ENCODE peak calls at places on chromosome 20, in four cellular contexts. Y is adrenal gland, U is sigmoid colon, R is foreskin fibroblast. H is an unnamed sample.

GRCh38 chr20:2332711-2333110 is 36.9 kb downstream of the TGM3 start:
- DNase-seq in Y (peak), U (no peak), R (no peak), H (no peak)

GRCh38 chr20:13526551-13526950 is 112.2 kb downstream of the TASP1 start:
- DNase-seq in Y (no peak), U (no peak), R (peak), H (no peak)

GRCh38 chr20:4435210-4435609 is 286.5 kb upstream of the PRND start:
- DNase-seq in Y (no peak), U (no peak), R (peak), H (no peak)

GRCh38 chr20:16984481-16984880 is 236.3 kb downstream of the OTOR start:
- DNase-seq in Y (no peak), U (no peak), R (no peak), H (no peak)

GRCh38 chr20:51129201-51129671 is 106.3 kb upstream of the KCNG1 start:
- DNase-seq in Y (peak), U (peak), R (no peak), H (no peak)

GRCh38 chr20:4800131-4800530 is 78.4 kb downstream of the PRND start:
- DNase-seq in Y (no peak), U (no peak), R (no peak), H (no peak)

GRCh38 chr20:4017051-4017702 is 1.8 kb upstream of the RNF24 start:
- DNase-seq in Y (no peak), U (no peak), R (no peak), H (no peak)

GRCh38 chr20:556984-557383 is 13.4 kb upstream of the CSNK2A1 start:
- DNase-seq in Y (no peak), U (no peak), R (no peak), H (no peak)

GRCh38 chr20:48722002-48722731 is 105.6 kb downstream of the PREX1 start:
- DNase-seq in Y (peak), U (no peak), R (peak), H (no peak)

GRCh38 chr20:59600472-59600871 is 3.9 kb upstream of the PHACTR3 start:
- DNase-seq in Y (no peak), U (no peak), R (no peak), H (no peak)

GRCh38 chr20:49929142-49929494 is 7.1 kb upstream of the RNF114 start:
- DNase-seq in Y (peak), U (peak), R (no peak), H (peak)

GRCh38 chr20:36147707-36148106 is 6.8 kb upstream of the EPB41L1 start:
- DNase-seq in Y (no peak), U (peak), R (peak), H (no peak)

GRCh38 chr20:41213150-41213820 is 75.9 kb downstream of the PLCG1 start:
- DNase-seq in Y (no peak), U (no peak), R (peak), H (no peak)

GRCh38 chr20:53763707-53764415 is 170.2 kb upstream of the ZNF217 start:
- DNase-seq in Y (no peak), U (no peak), R (peak), H (no peak)

GRCh38 chr20:2814587-2815051 is at the start of gene C20orf141:
- DNase-seq in Y (peak), U (no peak), R (peak), H (no peak)

GRCh38 chr20:12821249-12821648 is 187.5 kb upstream of the SPTLC3 start:
- DNase-seq in Y (no peak), U (no peak), R (no peak), H (no peak)

GRCh38 chr20:37397076-37397953 is 51.4 kb downstream of the SRC start:
- DNase-seq in Y (no peak), U (no peak), R (peak), H (no peak)

GRCh38 chr20:62922451-62922921 is 3.8 kb downstream of the DIDO1 start:
- DNase-seq in Y (no peak), U (no peak), R (no peak), H (no peak)

GRCh38 chr20:6924681-6925080 is 157.2 kb downstream of the BMP2 start:
- DNase-seq in Y (no peak), U (no peak), R (no peak), H (no peak)

GRCh38 chr20:51014797-51015722 is 7.8 kb downstream of the KCNG1 start:
- DNase-seq in Y (peak), U (no peak), R (peak), H (no peak)

GRCh38 chr20:20551409-20551808 is 161.0 kb downstream of the RALGAPA2 start:
- DNase-seq in Y (no peak), U (no peak), R (no peak), H (no peak)

GRCh38 chr20:59042151-59042795 is at the start of gene PRELID3B:
- DNase-seq in Y (peak), U (peak), R (peak), H (no peak)

GRCh38 chr20:17969276-17969883 is 562 bp downstream of the MGME1 start:
- DNase-seq in Y (peak), U (no peak), R (peak), H (no peak)

GRCh38 chr20:40650707-40651106 is 38.3 kb downstream of the MAFB start:
- DNase-seq in Y (no peak), U (no peak), R (no peak), H (no peak)

GRCh38 chr20:44799691-44800090 is 10.7 kb downstream of the RIMS4 start:
- DNase-seq in Y (no peak), U (no peak), R (no peak), H (no peak)

GRCh38 chr20:33301192-33301930 is 18.3 kb downstream of the BPIFB1 start:
- DNase-seq in Y (no peak), U (no peak), R (no peak), H (no peak)

GRCh38 chr20:4064118-4064962 is 49.0 kb upstream of the RNF24 start:
- DNase-seq in Y (peak), U (peak), R (peak), H (peak)

GRCh38 chr20:43942213-43942590 is 27.6 kb downstream of the TOX2 start:
- DNase-seq in Y (no peak), U (no peak), R (no peak), H (no peak)

GRCh38 chr20:33007376-33008335 is at the start of gene BPIFB2:
- DNase-seq in Y (no peak), U (no peak), R (no peak), H (no peak)

GRCh38 chr20:41279546-41280225 is 37.8 kb downstream of the ZHX3 start:
- DNase-seq in Y (no peak), U (no peak), R (no peak), H (no peak)

GRCh38 chr20:23869520-23869919 is 10.0 kb downstream of the CST5 start:
- DNase-seq in Y (no peak), U (no peak), R (no peak), H (no peak)

GRCh38 chr20:44011251-44011940 is 96.7 kb downstream of the TOX2 start:
- DNase-seq in Y (no peak), U (no peak), R (no peak), H (no peak)

GRCh38 chr20:59047938-59048680 is 5.5 kb upstream of the PRELID3B start:
- DNase-seq in Y (no peak), U (no peak), R (peak), H (no peak)

GRCh38 chr20:60851826-60852704 is 400.0 kb upstream of the CDH4 start:
- DNase-seq in Y (no peak), U (no peak), R (no peak), H (no peak)
- TF ChIP-seq CTCF in Y (no peak), U (no peak), R (peak), H (peak)

DNA sequence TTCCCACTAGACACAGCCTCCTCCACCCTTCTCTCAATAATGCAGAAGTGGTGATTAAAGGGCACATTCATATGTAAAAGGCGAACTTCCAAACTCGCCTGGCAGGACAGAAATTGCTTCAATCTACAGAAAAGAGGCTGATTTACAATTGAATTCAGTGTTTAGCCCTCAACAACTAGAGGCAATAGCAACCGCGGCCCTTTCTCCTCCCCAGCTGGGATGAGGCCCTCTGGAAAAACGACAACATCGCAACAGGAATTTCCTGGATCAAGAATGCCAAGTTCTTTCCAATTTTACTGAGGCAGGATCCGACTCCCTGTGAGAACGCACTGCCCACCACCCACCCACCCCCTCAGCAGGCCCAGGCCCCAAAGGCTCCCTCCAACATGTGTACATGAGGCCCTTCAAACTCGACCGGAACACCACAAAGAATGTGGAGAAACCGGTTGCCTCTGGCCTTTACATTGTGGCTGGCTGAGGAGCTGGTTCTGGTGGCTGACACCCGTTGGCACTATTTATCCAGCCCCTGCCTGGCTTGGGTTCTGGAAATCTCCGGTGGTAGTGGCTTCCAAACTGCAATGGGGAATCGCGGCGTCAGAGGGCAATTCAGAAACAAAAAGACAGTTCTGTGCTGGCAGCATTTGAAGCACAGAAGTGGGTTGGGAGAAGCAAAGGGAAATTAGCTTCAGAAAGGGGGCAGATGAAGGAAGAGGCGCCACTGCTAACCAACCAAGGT is 36.8 kb downstream of the ZMYND8 start:
- DNase-seq in Y (no peak), U (peak), R (peak), H (peak)
- H3K4me3 ChIP-seq in Y (peak), U (peak), R (peak), H (peak)

GRCh38 chr20:25245461-25245860 is 2.4 kb upstream of the PYGB start:
- DNase-seq in Y (peak), U (no peak), R (no peak), H (no peak)

GRCh38 chr20:25248501-25249172 is 752 bp downstream of the PYGB start:
- DNase-seq in Y (peak), U (peak), R (peak), H (peak)

GRCh38 chr20:25247666-25248500 is at the start of gene PYGB:
- DNase-seq in Y (peak), U (peak), R (peak), H (peak)

GRCh38 chr20:25246182-25246943 is 1.5 kb upstream of the PYGB start:
- DNase-seq in Y (peak), U (no peak), R (peak), H (no peak)

DNA sequence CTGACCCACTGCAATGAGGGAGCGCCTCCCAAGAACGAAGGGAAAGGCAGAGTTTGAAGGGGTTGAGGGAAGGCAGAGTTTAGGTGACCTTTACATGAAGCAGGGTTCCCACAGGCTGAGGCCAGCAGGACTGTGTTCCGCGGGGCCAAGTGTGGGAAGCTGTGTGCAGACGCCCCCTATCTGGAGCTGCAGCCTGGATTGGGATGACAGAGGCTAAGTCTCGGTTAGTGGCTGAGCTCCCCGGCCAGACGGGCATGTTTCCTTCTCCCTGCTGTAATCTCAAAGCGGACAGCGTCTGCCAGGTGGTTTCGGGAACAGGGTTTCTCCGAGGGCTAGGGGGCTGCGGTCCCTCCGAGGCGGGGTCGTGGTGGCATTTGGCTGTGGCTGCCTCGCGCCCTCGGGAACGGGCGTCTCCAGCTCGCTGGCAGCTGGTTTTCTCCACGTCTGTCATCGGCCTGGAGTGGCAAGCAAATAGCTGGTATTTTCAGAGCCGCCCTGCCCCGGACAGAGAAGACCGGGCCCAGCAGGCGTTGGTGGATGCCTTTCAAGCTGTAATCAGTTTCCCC is 702 bp upstream of the PYGB start:
- DNase-seq in Y (peak), U (peak), R (peak), H (peak)
- TF ChIP-seq CTCF in Y (peak), U (peak), R (peak), H (peak)

GRCh38 chr20:61845276-61845675 is 220.4 kb downstream of the TAF4 start:
- DNase-seq in Y (no peak), U (no peak), R (no peak), H (no peak)
- H3K4me3 ChIP-seq in Y (no peak), U (no peak), R (no peak), H (no peak)

GRCh38 chr20:46021361-46022359 is 7.4 kb upstream of the SLC12A5 start:
- DNase-seq in Y (peak), U (no peak), R (peak), H (peak)
- TF ChIP-seq CTCF in Y (no peak), U (no peak), R (no peak), H (no peak)

GRCh38 chr20:38725458-38725958 is 1.2 kb downstream of the SLC32A1 start:
- DNase-seq in Y (no peak), U (no peak), R (no peak), H (no peak)
- H3K4me3 ChIP-seq in Y (no peak), U (no peak), R (no peak), H (no peak)

GRCh38 chr20:57179265-57179664 is 87.2 kb downstream of the BMP7 start:
- DNase-seq in Y (no peak), U (no peak), R (no peak), H (no peak)
- TF ChIP-seq CTCF in Y (no peak), U (no peak), R (no peak), H (no peak)

DNA sequence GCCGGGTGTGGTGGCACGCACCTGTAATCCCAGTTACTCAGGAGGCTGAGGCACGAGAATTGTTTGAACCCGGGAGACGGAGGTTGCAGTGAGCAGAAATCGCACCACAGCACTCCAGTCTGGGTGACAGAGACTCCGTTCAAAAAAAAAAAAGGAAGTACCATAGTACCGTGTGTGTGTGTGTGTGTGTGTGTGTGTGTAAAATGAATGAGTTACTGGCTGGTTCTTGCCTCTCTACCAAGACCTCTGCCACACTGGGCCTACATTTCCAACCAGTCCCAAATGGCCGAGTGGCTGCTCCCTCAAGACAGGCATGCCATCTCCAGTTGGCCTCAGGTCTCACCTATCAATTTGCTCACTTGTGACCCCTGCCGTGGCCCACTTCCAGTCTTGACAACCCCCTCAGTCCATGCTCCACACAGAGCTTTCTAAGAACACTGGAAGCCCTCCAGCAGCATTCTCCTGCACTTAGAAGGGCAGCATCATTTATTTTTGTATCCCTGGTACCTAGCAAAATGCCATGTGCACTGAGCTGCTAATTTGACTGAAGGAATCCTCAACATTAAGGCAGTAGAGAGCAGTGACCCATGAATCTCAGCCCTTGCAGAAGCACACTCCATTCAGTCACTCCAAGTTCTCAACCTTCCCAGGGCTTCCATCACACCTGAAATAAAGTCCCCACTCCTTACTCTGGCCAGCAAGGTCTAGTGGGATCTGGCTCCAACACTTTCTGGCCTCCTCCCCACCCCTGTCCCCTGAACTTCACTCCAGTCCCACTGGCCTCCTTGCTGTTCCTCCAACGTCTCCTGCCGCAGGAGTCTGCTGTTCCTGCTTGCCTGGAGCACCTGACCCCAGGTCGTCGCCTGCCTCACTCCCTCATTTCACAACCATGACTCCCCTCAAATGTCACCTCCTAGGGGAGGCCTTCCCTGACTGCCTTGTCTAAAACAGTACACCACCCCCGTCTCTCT is 29.9 kb downstream of the COX4I2 start:
- DNase-seq in Y (no peak), U (no peak), R (no peak), H (no peak)
- H3K4me3 ChIP-seq in Y (no peak), U (no peak), R (no peak), H (no peak)